ENCODE peak calls at places on chromosomes 7 and 10, in five cellular contexts. One of them, this sample, is unnamed.

GRCh38 chr10:68811367-68812009 is 15.8 kb upstream of the STOX1 start:
- DNase-seq in neuronal stem cell: no peak
- DNase-seq in H1: no peak
- DNase-seq in IMR-90: no peak
- DNase-seq in mesenchymal stem cell: no peak
- DNase-seq in this sample: no peak

GRCh38 chr10:21145751-21146445 is 248.8 kb upstream of the NEBL start:
- DNase-seq in neuronal stem cell: peak
- DNase-seq in H1: no peak
- DNase-seq in IMR-90: no peak
- DNase-seq in mesenchymal stem cell: no peak
- DNase-seq in this sample: peak

GRCh38 chr7:96667026-96667425 is 42.6 kb downstream of the SEM1 start:
- DNase-seq in neuronal stem cell: no peak
- DNase-seq in H1: no peak
- DNase-seq in IMR-90: no peak
- DNase-seq in mesenchymal stem cell: no peak
- DNase-seq in this sample: no peak

GRCh38 chr10:12375076-12375504 is 25.7 kb downstream of the CAMK1D start:
- DNase-seq in neuronal stem cell: no peak
- DNase-seq in H1: no peak
- DNase-seq in IMR-90: peak
- DNase-seq in mesenchymal stem cell: peak
- DNase-seq in this sample: no peak

GRCh38 chr10:45181483-45181882 is 133.9 kb downstream of the OR13A1 start:
- DNase-seq in neuronal stem cell: no peak
- DNase-seq in H1: no peak
- DNase-seq in IMR-90: peak
- DNase-seq in mesenchymal stem cell: no peak
- DNase-seq in this sample: peak

GRCh38 chr7:41928781-41929180 is 225.9 kb upstream of the INHBA start:
- DNase-seq in neuronal stem cell: no peak
- DNase-seq in H1: no peak
- DNase-seq in IMR-90: peak
- DNase-seq in mesenchymal stem cell: no peak
- DNase-seq in this sample: no peak

GRCh38 chr10:109450702-109451101 is 472.6 kb downstream of the XPNPEP1 start:
- DNase-seq in neuronal stem cell: peak
- DNase-seq in H1: no peak
- DNase-seq in IMR-90: no peak
- DNase-seq in mesenchymal stem cell: no peak
- DNase-seq in this sample: no peak

GRCh38 chr7:127667751-127668530 is 15.9 kb downstream of the SND1 start:
- DNase-seq in neuronal stem cell: no peak
- DNase-seq in H1: no peak
- DNase-seq in IMR-90: peak
- DNase-seq in mesenchymal stem cell: peak
- DNase-seq in this sample: no peak

GRCh38 chr7:158318511-158318913 is 269.1 kb downstream of the PTPRN2 start:
- DNase-seq in neuronal stem cell: no peak
- DNase-seq in H1: no peak
- DNase-seq in IMR-90: no peak
- DNase-seq in mesenchymal stem cell: no peak
- DNase-seq in this sample: peak

GRCh38 chr10:22990443-22990842 is 62.6 kb downstream of the ARMC3 start:
- DNase-seq in neuronal stem cell: no peak
- DNase-seq in H1: no peak
- DNase-seq in IMR-90: no peak
- DNase-seq in mesenchymal stem cell: no peak
- DNase-seq in this sample: no peak

GRCh38 chr10:102403115-102403514 is 7.6 kb downstream of the NFKB2 start:
- DNase-seq in neuronal stem cell: no peak
- DNase-seq in H1: no peak
- DNase-seq in IMR-90: no peak
- DNase-seq in mesenchymal stem cell: no peak
- DNase-seq in this sample: no peak

GRCh38 chr7:149414745-149415390 is 46.0 kb downstream of the ZNF777 start:
- DNase-seq in neuronal stem cell: peak
- DNase-seq in H1: peak
- DNase-seq in IMR-90: peak
- DNase-seq in mesenchymal stem cell: peak
- DNase-seq in this sample: peak

GRCh38 chr10:52650873-52651272 is 121.7 kb downstream of the MBL2 start:
- DNase-seq in neuronal stem cell: no peak
- DNase-seq in H1: no peak
- DNase-seq in IMR-90: no peak
- DNase-seq in mesenchymal stem cell: no peak
- DNase-seq in this sample: no peak

GRCh38 chr7:24456526-24457214 is 116.6 kb upstream of the PALS2 start:
- DNase-seq in neuronal stem cell: no peak
- DNase-seq in H1: no peak
- DNase-seq in IMR-90: no peak
- DNase-seq in mesenchymal stem cell: peak
- DNase-seq in this sample: no peak

GRCh38 chr10:116241642-116242405 is 31.2 kb downstream of the GFRA1 start:
- DNase-seq in neuronal stem cell: no peak
- DNase-seq in H1: no peak
- DNase-seq in IMR-90: no peak
- DNase-seq in mesenchymal stem cell: no peak
- DNase-seq in this sample: no peak

GRCh38 chr10:116251602-116252395 is 21.2 kb downstream of the GFRA1 start:
- DNase-seq in neuronal stem cell: no peak
- DNase-seq in H1: no peak
- DNase-seq in IMR-90: no peak
- DNase-seq in mesenchymal stem cell: no peak
- DNase-seq in this sample: no peak

GRCh38 chr10:116246263-116246662 is 26.7 kb downstream of the GFRA1 start:
- DNase-seq in neuronal stem cell: no peak
- DNase-seq in H1: no peak
- DNase-seq in IMR-90: no peak
- DNase-seq in mesenchymal stem cell: no peak
- DNase-seq in this sample: no peak

GRCh38 chr10:116247701-116248100 is 25.3 kb downstream of the GFRA1 start:
- DNase-seq in neuronal stem cell: no peak
- DNase-seq in H1: no peak
- DNase-seq in IMR-90: peak
- DNase-seq in mesenchymal stem cell: peak
- DNase-seq in this sample: no peak
- H3K4me3 ChIP-seq in neuronal stem cell: no peak
- H3K4me3 ChIP-seq in H1: no peak
- H3K4me3 ChIP-seq in IMR-90: no peak
- H3K4me3 ChIP-seq in mesenchymal stem cell: no peak
- H3K4me3 ChIP-seq in this sample: no peak

GRCh38 chr7:45962861-45963260 is 41.8 kb upstream of the IGFBP3 start:
- DNase-seq in neuronal stem cell: no peak
- DNase-seq in H1: no peak
- DNase-seq in IMR-90: no peak
- DNase-seq in mesenchymal stem cell: no peak
- DNase-seq in this sample: no peak

DNA sequence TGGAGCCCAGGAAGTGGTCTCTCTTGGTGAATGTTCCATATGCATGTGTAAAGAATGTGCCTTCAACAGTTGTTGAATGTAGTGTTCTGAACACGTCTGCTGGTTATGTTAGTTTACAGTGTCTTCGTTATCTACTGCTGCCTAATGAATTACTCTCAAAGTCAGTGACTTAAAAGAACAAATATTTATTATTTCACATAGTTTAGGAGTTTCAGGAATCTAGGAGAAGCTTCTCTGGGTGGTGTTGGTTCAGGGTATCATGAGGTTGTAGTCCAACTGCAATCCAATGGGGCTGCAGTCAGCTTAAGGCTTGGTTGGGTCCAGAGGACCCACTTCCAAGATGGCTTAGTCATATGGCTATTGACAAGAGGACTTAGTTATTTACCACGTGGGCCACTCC is 36.6 kb upstream of the IGFBP3 start:
- DNase-seq in neuronal stem cell: no peak
- DNase-seq in H1: no peak
- DNase-seq in IMR-90: no peak
- DNase-seq in mesenchymal stem cell: peak
- DNase-seq in this sample: no peak
- H2AK5ac ChIP-seq in neuronal stem cell: no peak
- H2AK5ac ChIP-seq in H1: no peak
- H2AK5ac ChIP-seq in IMR-90: no peak
- H2AK5ac ChIP-seq in mesenchymal stem cell: no peak
- H2AK5ac ChIP-seq in this sample: no peak

GRCh38 chr7:130941322-130942210 is 207.6 kb upstream of the KLF14 start:
- DNase-seq in neuronal stem cell: no peak
- DNase-seq in H1: no peak
- DNase-seq in IMR-90: peak
- DNase-seq in mesenchymal stem cell: peak
- DNase-seq in this sample: no peak

GRCh38 chr7:130940907-130941306 is 206.9 kb upstream of the KLF14 start:
- DNase-seq in neuronal stem cell: no peak
- DNase-seq in H1: no peak
- DNase-seq in IMR-90: no peak
- DNase-seq in mesenchymal stem cell: no peak
- DNase-seq in this sample: no peak

GRCh38 chr7:130943981-130944380 is 210.0 kb upstream of the KLF14 start:
- DNase-seq in neuronal stem cell: no peak
- DNase-seq in H1: no peak
- DNase-seq in IMR-90: peak
- DNase-seq in mesenchymal stem cell: peak
- DNase-seq in this sample: no peak

GRCh38 chr7:130943336-130943901 is 209.4 kb upstream of the KLF14 start:
- DNase-seq in neuronal stem cell: no peak
- DNase-seq in H1: no peak
- DNase-seq in IMR-90: peak
- DNase-seq in mesenchymal stem cell: peak
- DNase-seq in this sample: peak

GRCh38 chr7:130942211-130942964 is 208.4 kb upstream of the KLF14 start:
- DNase-seq in neuronal stem cell: no peak
- DNase-seq in H1: no peak
- DNase-seq in IMR-90: peak
- DNase-seq in mesenchymal stem cell: peak
- DNase-seq in this sample: no peak
- H3K4me3 ChIP-seq in neuronal stem cell: no peak
- H3K4me3 ChIP-seq in H1: no peak
- H3K4me3 ChIP-seq in IMR-90: peak
- H3K4me3 ChIP-seq in mesenchymal stem cell: no peak
- H3K4me3 ChIP-seq in this sample: no peak

DNA sequence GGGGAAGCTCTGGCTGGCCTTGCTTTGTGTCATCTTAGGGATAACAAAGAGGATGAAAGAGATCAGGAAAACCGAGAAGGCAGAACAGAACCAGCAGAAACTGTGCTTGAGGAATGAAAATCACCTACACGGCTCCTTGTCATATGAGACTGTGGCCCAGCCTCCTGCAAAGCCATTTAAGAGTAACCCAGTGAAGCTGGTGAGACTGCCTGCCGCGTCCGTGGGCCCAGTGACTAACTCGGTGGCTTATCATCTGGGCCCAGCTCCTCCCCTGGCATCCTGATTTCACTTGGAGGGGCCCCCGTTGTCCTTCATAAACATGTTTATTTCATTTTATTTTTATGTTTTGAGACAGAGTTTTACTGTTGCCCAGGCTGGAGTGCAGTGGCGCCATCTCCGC is 30.7 kb downstream of the HTRA1 start:
- DNase-seq in neuronal stem cell: no peak
- DNase-seq in H1: no peak
- DNase-seq in IMR-90: no peak
- DNase-seq in mesenchymal stem cell: no peak
- DNase-seq in this sample: no peak
- H2AK5ac ChIP-seq in neuronal stem cell: no peak
- H2AK5ac ChIP-seq in H1: no peak
- H2AK5ac ChIP-seq in IMR-90: no peak
- H2AK5ac ChIP-seq in mesenchymal stem cell: no peak
- H2AK5ac ChIP-seq in this sample: no peak

GRCh38 chr7:129189661-129190310 is 1.4 kb downstream of the SMO start:
- DNase-seq in neuronal stem cell: no peak
- DNase-seq in H1: no peak
- DNase-seq in IMR-90: peak
- DNase-seq in mesenchymal stem cell: peak
- DNase-seq in this sample: no peak
- H3K4me3 ChIP-seq in neuronal stem cell: peak
- H3K4me3 ChIP-seq in H1: peak
- H3K4me3 ChIP-seq in IMR-90: peak
- H3K4me3 ChIP-seq in mesenchymal stem cell: peak
- H3K4me3 ChIP-seq in this sample: peak

DNA sequence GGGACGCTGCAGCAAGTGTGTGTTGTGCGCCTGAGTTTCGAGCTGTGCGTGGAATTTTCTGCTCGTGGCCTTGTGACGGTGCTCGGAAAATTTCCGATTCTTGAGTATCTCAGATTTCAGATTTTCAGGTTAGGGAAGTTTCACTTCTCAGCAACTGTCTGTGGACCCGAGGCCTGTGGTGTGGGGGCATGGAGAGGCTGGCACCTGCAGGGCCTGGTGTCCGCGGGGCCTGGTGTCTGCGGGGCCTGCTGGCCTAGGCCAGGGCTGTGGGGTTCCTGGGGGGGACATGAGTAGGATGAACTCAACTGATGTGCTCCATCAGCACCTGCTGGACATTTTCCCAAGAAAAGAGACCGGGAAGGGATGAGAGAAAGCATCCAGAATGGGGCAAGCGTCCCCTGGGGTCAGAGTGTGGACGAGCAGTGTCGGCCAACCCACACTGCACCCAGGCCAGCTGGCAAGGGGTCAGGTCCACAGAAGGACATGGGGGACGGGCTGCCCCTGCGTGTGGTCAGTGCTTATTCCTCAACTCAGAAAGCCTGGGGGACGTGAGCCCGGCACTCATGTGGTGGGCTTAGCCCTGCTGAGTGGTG is 31.3 kb upstream of the SHH start:
- DNase-seq in neuronal stem cell: no peak
- DNase-seq in H1: no peak
- DNase-seq in IMR-90: no peak
- DNase-seq in mesenchymal stem cell: no peak
- DNase-seq in this sample: no peak
- H2AK5ac ChIP-seq in neuronal stem cell: peak
- H2AK5ac ChIP-seq in H1: no peak
- H2AK5ac ChIP-seq in IMR-90: no peak
- H2AK5ac ChIP-seq in mesenchymal stem cell: no peak
- H2AK5ac ChIP-seq in this sample: no peak

DNA sequence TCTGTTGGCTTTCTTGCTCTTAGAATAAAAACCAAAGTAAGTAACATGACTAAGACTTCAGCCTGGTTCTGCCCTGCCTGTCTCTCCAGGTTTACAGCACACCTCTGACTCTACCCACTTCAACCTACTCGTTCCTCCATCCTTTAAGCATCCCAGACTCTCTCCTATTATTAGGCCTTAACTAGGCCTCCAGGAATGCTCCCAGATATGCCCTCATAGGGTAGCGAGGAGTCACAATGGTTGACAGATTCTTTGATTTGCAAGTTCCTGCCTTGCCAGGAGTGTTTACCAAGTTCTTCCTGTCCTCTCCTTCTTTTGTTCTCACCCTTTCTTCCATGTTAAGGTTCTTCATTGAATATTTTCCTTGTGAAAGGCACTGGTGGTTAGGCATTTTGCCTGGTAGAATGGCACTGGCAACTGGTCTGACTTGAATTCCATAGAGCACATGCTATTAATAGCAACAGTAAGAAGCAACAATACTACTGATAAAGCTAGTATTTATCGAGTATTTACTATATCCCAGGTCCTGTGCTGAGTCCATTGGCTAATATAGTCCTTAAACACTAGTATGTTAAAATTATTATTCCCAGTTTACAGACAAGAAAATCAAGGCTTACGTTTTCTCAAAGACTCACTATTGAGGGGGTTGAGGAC is 327.9 kb upstream of the PRKCQ start:
- DNase-seq in neuronal stem cell: no peak
- DNase-seq in H1: no peak
- DNase-seq in IMR-90: no peak
- DNase-seq in mesenchymal stem cell: no peak
- DNase-seq in this sample: peak
- H3K4me3 ChIP-seq in neuronal stem cell: no peak
- H3K4me3 ChIP-seq in H1: no peak
- H3K4me3 ChIP-seq in IMR-90: no peak
- H3K4me3 ChIP-seq in mesenchymal stem cell: no peak
- H3K4me3 ChIP-seq in this sample: no peak

This sample was measured in mesendoderm.